ENCODE peak calls at places on chromosomes 16 and 17, in nine cellular contexts. A is neuronal stem cell; H is naive thymus-derived CD4-positive, alpha-beta T cell; U is adrenal gland; Q is HAP-1; S is HepG2; T is A673; P is IMR-90; Z is cardiac muscle cell. C is an unnamed sample.

GRCh38 chr17:42797067-42798007 is 1.2 kb downstream of the COA3 start:
- DNase-seq in A (no peak), H (no peak), U (no peak), Q (no peak), S (peak; percentile 74), T (no peak), P (no peak), Z (no peak), C (no peak)

GRCh38 chr16:27748868-27749546 is 199.1 kb downstream of the KATNIP start:
- DNase-seq in A (no peak), H (peak; percentile 26), U (peak; percentile 27), Q (peak; percentile 57), S (peak; percentile 25), T (peak; percentile 42), P (peak; percentile 84), Z (peak; percentile 71), C (no peak)

GRCh38 chr16:89705006-89705405 is 3.5 kb upstream of the SPATA2L start:
- DNase-seq in A (no peak), H (no peak), U (no peak), Q (no peak), S (no peak), T (no peak), P (no peak), Z (no peak), C (no peak)

GRCh38 chr17:80129006-80129565 is 17.8 kb downstream of the EIF4A3 start:
- DNase-seq in A (no peak), H (no peak), U (no peak), Q (no peak), S (no peak), T (no peak), P (no peak), Z (no peak), C (no peak)

GRCh38 chr17:76384222-76384986 is at the start of gene SPHK1:
- DNase-seq in A (peak; percentile 75), H (peak; percentile 40), U (peak; percentile 69), Q (peak; percentile 81), S (peak; percentile 74), T (peak; percentile 74), P (peak; percentile 81), Z (peak; percentile 87), C (no peak)

GRCh38 chr17:561118-561517 is 153.5 kb downstream of the VPS53 start:
- DNase-seq in A (no peak), H (no peak), U (no peak), Q (no peak), S (no peak), T (no peak), P (peak; percentile 85), Z (no peak), C (no peak)

GRCh38 chr16:88868974-88869672 is 2.7 kb upstream of the PABPN1L start:
- DNase-seq in A (no peak), H (no peak), U (no peak), Q (no peak), S (no peak), T (no peak), P (no peak), Z (no peak), C (no peak)

GRCh38 chr17:6506679-6507231 is 49.6 kb downstream of the PITPNM3 start:
- DNase-seq in A (no peak), H (no peak), U (peak; percentile 36), Q (no peak), S (no peak), T (no peak), P (no peak), Z (no peak), C (no peak)

DNA sequence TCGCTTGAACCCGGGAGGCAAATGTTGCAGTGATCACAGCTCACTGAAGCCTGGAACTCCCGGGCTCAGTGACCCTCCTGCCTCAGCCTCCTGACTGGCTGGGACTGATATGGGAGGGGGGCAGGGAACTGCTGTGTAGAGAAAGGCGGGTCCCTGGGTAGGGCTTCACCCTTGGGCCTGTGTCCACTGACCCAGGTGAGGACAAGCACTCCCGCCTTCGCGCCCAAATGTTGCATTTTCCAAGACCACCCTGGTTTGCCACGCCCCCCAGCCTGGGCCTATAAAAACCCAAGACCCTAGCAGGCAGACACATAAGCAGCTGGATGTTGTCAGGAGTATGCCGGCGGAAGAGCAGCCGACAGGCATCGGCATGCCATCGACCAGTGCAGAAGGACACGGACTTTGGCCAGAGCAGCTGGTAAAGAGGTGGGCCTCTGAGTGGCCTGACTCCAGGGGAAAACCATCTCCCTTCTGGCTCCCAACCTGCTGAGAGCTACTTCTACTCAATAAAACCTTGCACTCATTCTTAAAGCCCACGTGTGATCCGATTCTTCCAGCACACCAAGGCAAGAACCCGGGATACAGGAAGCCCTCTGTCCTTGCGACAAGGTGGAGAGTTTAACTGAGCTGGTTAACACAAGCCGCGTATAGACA is 19.1 kb downstream of the SMYD4 start:
- DNase-seq in A (no peak), H (no peak), U (no peak), Q (no peak), S (peak; percentile 87), T (no peak), P (no peak), Z (no peak), C (no peak)
- H3K36me3 ChIP-seq in A (peaks cover 12% of the 10 kb centered on the region), H (peaks cover 28% of the 10 kb centered on the region), U (no peaks in the 10 kb centered on the region), Q (peaks cover 26% of the 10 kb centered on the region), S (peaks cover 24% of the 10 kb centered on the region), T (peaks cover 22% of the 10 kb centered on the region), P (peaks cover 13% of the 10 kb centered on the region), Z (peaks cover 16% of the 10 kb centered on the region), C (peaks cover 16% of the 10 kb centered on the region)

GRCh38 chr17:82870541-82870940 is 30.7 kb upstream of the ZNF750 start:
- DNase-seq in A (no peak), H (no peak), U (no peak), Q (no peak), S (no peak), T (no peak), P (no peak), Z (no peak), C (no peak)

GRCh38 chr17:82868715-82869131 is 28.9 kb upstream of the ZNF750 start:
- DNase-seq in A (no peak), H (no peak), U (no peak), Q (no peak), S (no peak), T (no peak), P (no peak), Z (no peak), C (no peak)

GRCh38 chr17:82869536-82869935 is 29.7 kb upstream of the ZNF750 start:
- DNase-seq in A (no peak), H (no peak), U (no peak), Q (no peak), S (no peak), T (no peak), P (no peak), Z (no peak), C (no peak)

GRCh38 chr17:82871056-82871775 is 31.4 kb upstream of the ZNF750 start:
- DNase-seq in A (no peak), H (no peak), U (no peak), Q (no peak), S (no peak), T (no peak), P (no peak), Z (no peak), C (no peak)

DNA sequence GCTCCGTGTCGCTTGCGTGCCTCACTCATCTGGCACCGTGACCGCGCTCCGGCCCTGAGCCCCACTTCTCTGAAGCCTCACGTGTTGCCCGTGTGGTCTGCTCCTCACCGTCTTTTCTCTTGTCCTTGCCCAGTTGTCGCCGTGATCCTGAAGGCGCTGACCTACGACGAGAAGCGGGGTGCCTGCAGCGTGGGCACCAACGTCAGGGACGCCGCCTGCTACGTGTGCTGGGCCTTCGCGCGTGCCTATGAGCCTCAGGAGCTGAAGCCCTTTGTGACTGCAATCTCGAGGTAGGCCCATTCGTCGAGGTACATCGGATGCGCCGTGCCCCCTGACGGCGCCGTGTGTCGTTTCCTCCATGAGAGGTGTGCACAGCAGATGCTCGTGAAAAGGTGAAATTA is 30.3 kb upstream of the ZNF750 start:
- DNase-seq in A (no peak), H (no peak), U (no peak), Q (no peak), S (no peak), T (no peak), P (no peak), Z (no peak), C (no peak)
- H3K4me1 ChIP-seq in A (peaks cover 17% of the 10 kb centered on the region), H (peaks cover 10% of the 10 kb centered on the region), U (peaks cover 8% of the 10 kb centered on the region), Q (no peaks in the 10 kb centered on the region), S (peaks cover 4% of the 10 kb centered on the region), T (peaks cover 15% of the 10 kb centered on the region), P (peaks cover 9% of the 10 kb centered on the region), Z (peaks cover 17% of the 10 kb centered on the region), C (no peaks in the 10 kb centered on the region)

DNA sequence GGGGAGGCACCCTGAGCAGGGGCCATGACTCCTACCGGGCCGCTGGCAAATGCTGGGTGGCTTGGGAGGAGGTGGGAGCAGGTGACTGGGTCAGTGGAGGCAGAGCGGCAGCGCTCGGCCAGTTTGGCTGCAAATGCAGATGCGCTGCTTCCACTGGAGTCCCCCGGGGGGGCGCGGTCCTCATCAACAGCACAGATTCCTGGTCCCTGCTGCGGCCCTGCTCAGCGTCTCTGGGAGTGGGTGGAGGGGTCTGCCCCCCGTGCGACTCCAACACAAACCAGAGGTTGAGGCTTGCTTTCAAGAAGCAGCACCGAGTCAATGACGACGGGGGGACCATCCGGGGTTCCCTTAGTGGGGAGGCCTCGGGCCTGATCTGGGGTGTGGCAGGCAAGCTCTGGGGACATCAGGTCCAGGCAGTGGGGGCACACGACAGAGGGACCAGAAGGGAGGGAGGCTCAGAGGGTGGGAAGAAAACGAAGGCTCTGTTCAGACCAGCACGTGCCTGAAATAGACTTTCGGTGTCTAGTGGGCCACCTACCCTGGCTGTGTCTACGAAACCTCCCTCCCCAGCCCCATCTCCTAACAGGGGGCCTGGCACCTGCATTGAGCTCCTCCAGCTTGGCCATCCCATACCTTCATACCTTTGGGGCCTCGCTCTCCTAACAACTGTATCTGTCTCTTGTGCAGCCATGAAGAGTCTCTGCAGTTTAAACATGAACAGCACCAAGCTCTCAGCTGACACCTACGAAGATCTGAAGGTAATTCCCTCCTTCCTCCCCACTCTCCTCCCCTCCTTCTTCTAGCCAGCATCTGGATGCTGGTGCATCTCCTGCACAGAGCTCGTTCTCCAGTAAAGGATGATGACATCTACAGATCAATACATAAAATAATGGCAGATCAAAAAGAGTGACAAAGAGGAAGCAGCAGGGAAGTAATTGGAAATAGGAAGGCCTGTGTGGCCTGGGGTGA is 72.5 kb upstream of the PLCG2 start:
- DNase-seq in A (no peak), H (no peak), U (no peak), Q (no peak), S (no peak), T (no peak), P (no peak), Z (no peak), C (no peak)
- H3K36me3 ChIP-seq in A (peaks cover 34% of the 10 kb centered on the region), H (peaks cover 73% of the 10 kb centered on the region), U (no peaks in the 10 kb centered on the region), Q (peaks cover 23% of the 10 kb centered on the region), S (peaks cover 73% of the 10 kb centered on the region), T (peaks cover 10% of the 10 kb centered on the region), P (peaks cover 48% of the 10 kb centered on the region), Z (peaks cover 10% of the 10 kb centered on the region), C (peaks cover 28% of the 10 kb centered on the region)

DNA sequence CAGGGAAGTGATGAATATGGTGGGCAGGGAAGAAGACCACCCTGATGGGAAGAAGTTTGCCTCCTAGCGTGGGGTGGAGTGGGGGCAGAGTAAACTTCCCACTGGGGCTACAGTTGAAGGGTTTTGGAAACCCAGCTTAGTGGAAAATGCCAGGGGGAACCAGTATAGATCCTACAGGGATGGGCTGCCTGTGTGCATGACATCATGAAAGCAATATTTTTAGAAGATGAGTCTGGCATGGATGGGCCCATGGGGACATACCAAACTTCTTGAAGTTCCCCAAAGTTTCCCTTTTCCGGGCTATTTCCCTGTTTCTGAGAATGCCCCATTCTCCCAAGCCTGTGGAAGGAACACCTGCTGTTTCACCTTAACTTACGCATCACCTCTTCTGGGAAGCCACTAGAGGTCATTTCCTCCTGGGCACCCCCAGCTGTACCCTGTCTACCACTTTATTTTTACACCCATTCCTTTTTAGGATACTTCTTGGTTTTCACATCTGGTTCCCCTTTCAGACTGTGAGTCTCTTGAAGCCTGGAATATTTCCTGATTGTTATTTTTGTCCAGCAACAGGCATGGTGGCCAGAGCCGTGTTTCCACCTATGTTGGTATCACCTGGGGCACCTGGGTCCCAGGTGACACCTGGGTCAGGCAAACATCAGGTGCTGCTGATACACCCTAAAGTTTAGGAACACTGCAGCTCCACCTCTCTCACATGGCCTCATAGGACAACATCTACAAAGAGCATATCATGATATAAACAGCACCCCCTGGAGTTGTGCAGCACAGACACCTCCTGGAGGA is 9.8 kb downstream of the SOCS3 start:
- DNase-seq in A (no peak), H (no peak), U (no peak), Q (no peak), S (no peak), T (no peak), P (no peak), Z (no peak), C (no peak)
- H3K4me1 ChIP-seq in A (peaks cover 22% of the 10 kb centered on the region), H (peaks cover 78% of the 10 kb centered on the region), U (peaks cover 37% of the 10 kb centered on the region), Q (peaks cover 13% of the 10 kb centered on the region), S (peaks cover 39% of the 10 kb centered on the region), T (peaks cover 23% of the 10 kb centered on the region), P (peaks cover 23% of the 10 kb centered on the region), Z (peaks cover 29% of the 10 kb centered on the region), C (no peaks in the 10 kb centered on the region)